ENCODE peak calls at places on chromosome 20, in six cellular contexts. G is breast epithelium; Y is esophagus squamous epithelium; D is heart right ventricle; Q is HL-60; C is CD8-positive, alpha-beta T cell. U is an unnamed sample.
A peak's percentile ranks its signal among the peaks of the same experiment; 100 is the strongest.

GRCh38 chr20:34529742-34530141 is 13.5 kb downstream of the DYNLRB1 start:
- DNase-seq in G (no peak), Y (no peak), D (no peak), Q (no peak), C (no peak), U (no peak)

GRCh38 chr20:64110411-64111068 is 3.2 kb upstream of the NPBWR2 start:
- DNase-seq in G (peak; percentile 13), Y (no peak), D (no peak), Q (no peak), C (no peak), U (no peak)

GRCh38 chr20:10540636-10541493 is 105.8 kb downstream of the SLX4IP start:
- DNase-seq in G (no peak), Y (no peak), D (no peak), Q (no peak), C (no peak), U (no peak)

GRCh38 chr20:19813839-19814238 is 55.8 kb downstream of the RIN2 start:
- DNase-seq in G (no peak), Y (no peak), D (no peak), Q (no peak), C (no peak), U (no peak)

GRCh38 chr20:3032624-3033023 is 10.8 kb upstream of the GNRH2 start:
- DNase-seq in G (no peak), Y (no peak), D (no peak), Q (no peak), C (no peak), U (peak; percentile 52)

GRCh38 chr20:40637176-40637575 is 51.9 kb downstream of the MAFB start:
- DNase-seq in G (no peak), Y (no peak), D (no peak), Q (no peak), C (no peak), U (no peak)

GRCh38 chr20:38631155-38632022 is 29.8 kb downstream of the ARHGAP40 start:
- DNase-seq in G (no peak), Y (no peak), D (no peak), Q (no peak), C (no peak), U (no peak)

GRCh38 chr20:38833857-38834164 is 28.3 kb downstream of the PPP1R16B start:
- DNase-seq in G (no peak), Y (no peak), D (no peak), Q (no peak), C (no peak), U (no peak)

GRCh38 chr20:25623225-25623735 is 534 bp downstream of the NANP start:
- DNase-seq in G (no peak), Y (no peak), D (peak; percentile 22), Q (no peak), C (peak; percentile 1), U (peak; percentile 8)

GRCh38 chr20:62239278-62239879 is 1.1 kb downstream of the OSBPL2 start:
- DNase-seq in G (no peak), Y (no peak), D (no peak), Q (no peak), C (no peak), U (no peak)

GRCh38 chr20:44460795-44461141 is 14.9 kb upstream of the TTPAL start:
- DNase-seq in G (no peak), Y (no peak), D (no peak), Q (no peak), C (no peak), U (no peak)

GRCh38 chr20:41245086-41245707 is 72.3 kb downstream of the ZHX3 start:
- DNase-seq in G (no peak), Y (no peak), D (peak; percentile 42), Q (no peak), C (no peak), U (no peak)

GRCh38 chr20:49859011-49859410 is 46.4 kb downstream of the SLC9A8 start:
- DNase-seq in G (no peak), Y (no peak), D (no peak), Q (no peak), C (no peak), U (no peak)

GRCh38 chr20:34037767-34038166 is 44.1 kb downstream of the RALY start:
- DNase-seq in G (no peak), Y (no peak), D (peak; percentile 20), Q (no peak), C (no peak), U (no peak)

GRCh38 chr20:44247131-44247571 is at the start of gene GDAP1L1:
- DNase-seq in G (no peak), Y (no peak), D (peak; percentile 32), Q (no peak), C (no peak), U (no peak)

GRCh38 chr20:7362601-7363000 is 577.7 kb downstream of the HAO1 start:
- DNase-seq in G (no peak), Y (no peak), D (no peak), Q (no peak), C (no peak), U (no peak)

GRCh38 chr20:45363611-45364492 is 896 bp downstream of the SYS1 start:
- DNase-seq in G (no peak), Y (no peak), D (no peak), Q (no peak), C (no peak), U (no peak)

GRCh38 chr20:49929142-49929494 is 7.1 kb upstream of the RNF114 start:
- DNase-seq in G (no peak), Y (no peak), D (no peak), Q (no peak), C (no peak), U (no peak)

GRCh38 chr20:35129647-35130069 is 17.5 kb downstream of the EDEM2 start:
- DNase-seq in G (no peak), Y (no peak), D (no peak), Q (no peak), C (no peak), U (no peak)

GRCh38 chr20:17494201-17494600 is 37.0 kb downstream of the BFSP1 start:
- DNase-seq in G (no peak), Y (no peak), D (no peak), Q (no peak), C (no peak), U (no peak)

GRCh38 chr20:10863337-10864060 is 189.7 kb upstream of the JAG1 start:
- DNase-seq in G (no peak), Y (no peak), D (peak; percentile 33), Q (no peak), C (no peak), U (no peak)

GRCh38 chr20:38116409-38117165 is 48.5 kb downstream of the TGM2 start:
- DNase-seq in G (no peak), Y (no peak), D (no peak), Q (no peak), C (no peak), U (no peak)

GRCh38 chr20:2311329-2311728 is 15.5 kb downstream of the TGM3 start:
- DNase-seq in G (no peak), Y (no peak), D (no peak), Q (no peak), C (no peak), U (no peak)

GRCh38 chr20:1184638-1185315 is at the start of gene TMEM74B:
- DNase-seq in G (no peak), Y (no peak), D (no peak), Q (no peak), C (no peak), U (no peak)

GRCh38 chr20:2103454-2104153 is 2.0 kb downstream of the STK35 start:
- DNase-seq in G (no peak), Y (no peak), D (no peak), Q (no peak), C (no peak), U (no peak)

DNA sequence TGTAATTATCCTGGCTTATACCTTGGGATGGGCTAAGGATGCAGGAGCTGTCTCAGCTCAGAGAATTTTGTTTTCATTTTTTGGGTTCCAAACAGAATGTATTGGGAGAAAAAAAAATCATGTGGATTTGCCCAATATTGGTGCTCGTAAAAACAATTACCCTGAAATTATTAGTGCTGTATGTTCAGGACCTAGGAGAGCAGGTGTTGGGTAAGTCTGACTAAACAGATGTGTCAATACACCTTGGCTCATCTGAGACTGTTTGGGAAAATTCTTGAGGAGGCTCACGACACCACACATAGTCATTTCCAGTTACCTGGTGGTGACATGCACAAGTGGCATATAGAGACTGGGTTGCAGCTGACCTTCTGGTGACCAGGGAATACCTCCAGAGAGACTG is 802.1 kb upstream of the FLRT3 start:
- DNase-seq in G (no peak), Y (no peak), D (no peak), Q (no peak), C (no peak), U (no peak)
- H3K27ac ChIP-seq in G (no peak overlapping the region), Y (no peak overlapping the region), D (no peak overlapping the region), Q (no peak overlapping the region), C (no peak overlapping the region), U (no peak overlapping the region)

DNA sequence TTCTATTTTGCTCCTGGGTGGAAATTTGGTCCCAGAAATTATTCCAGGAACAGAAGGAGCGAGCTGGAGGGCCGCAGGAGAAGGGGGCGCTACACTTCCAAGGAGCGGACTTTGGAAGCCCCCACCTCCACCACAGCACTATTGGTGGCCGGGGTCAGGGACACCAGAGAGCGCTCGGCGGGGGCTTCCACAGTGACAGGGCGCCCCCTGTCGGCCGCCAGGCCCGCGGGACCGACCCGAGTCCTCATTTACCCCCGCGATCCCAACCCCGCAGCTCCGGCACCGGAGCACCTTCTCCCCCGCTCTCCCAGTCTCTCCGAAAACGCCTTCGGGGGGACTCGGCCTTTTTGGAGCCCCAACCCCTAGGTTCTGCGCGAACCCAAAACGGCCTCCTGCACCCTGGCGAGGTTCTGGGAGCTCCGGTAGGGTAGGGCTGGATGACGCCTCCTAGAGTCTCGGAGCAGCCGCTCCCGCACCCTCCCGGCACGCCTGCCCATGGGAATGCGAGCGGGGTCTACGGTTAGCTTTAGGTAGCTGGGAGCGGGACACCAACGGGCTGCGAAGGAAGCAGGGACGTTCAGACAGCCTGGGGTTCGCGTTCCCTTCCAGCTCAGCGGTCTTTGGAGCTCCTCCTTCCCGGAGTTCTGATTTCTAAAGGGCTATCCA is 2.4 kb upstream of the FOXA2 start:
- DNase-seq in G (no peak), Y (no peak), D (no peak), Q (no peak), C (no peak), U (no peak)
- H3K4me3 ChIP-seq in G (no peak overlapping the region), Y (no peak overlapping the region), D (no peak overlapping the region), Q (no peak overlapping the region), C (no peak overlapping the region), U (no peak overlapping the region)

DNA sequence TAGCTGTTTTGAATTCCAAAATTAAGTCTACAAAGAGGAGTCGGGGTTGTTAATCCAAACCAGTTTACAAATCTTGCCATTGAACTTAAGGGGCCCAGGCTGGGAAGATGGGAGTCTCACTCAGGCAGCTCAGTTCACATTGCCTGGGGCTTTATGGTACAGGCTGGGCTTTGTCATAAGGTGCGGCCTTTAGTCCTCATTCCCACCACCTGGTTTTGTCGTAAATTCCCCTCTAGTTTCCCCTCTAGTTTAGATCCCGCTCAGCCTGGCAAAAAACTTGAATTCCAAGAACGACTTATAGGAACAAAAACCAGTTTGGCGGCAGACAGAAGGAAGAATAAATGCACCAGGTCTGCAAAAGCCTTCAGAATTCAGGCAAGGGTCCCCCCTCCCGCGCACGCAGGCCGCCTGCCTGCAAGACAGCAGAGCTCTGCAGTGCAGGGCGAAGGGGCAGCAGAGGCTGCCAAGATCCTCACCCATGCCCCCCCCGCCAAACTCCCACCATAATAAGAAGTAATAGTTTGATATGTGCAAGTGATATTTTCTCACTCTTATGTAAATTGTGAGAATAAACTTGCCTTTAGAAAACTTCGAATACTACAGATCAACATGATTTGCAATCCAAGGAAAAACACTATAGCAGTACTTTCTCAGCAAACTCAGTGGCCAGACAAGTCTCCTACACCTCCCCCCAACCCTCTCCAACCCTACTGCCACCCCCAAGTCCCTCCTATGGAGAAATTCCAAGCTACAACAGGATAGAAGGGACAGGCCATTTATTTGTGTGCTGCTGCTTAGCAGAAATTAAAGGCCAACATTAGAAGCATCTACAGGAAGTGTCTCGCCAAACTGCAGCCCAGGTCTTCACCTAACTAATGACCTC is 4.0 kb downstream of the BMP7 start:
- DNase-seq in G (no peak), Y (no peak), D (no peak), Q (no peak), C (no peak), U (no peak)
- H3K27ac ChIP-seq in G (no peak overlapping the region), Y (peak overlapping the region; percentile 80), D (no peak overlapping the region), Q (no peak overlapping the region), C (no peak overlapping the region), U (peak overlapping the region; percentile 90)

GRCh38 chr20:53579266-53579580 is 14.4 kb downstream of the ZNF217 start:
- DNase-seq in G (no peak), Y (no peak), D (no peak), Q (no peak), C (no peak), U (no peak)
- H3K4me3 ChIP-seq in G (no peak overlapping the region), Y (no peak overlapping the region), D (no peak overlapping the region), Q (peak overlapping the region; percentile 39), C (peak overlapping the region; percentile 50), U (no peak overlapping the region)